ENCODE peak calls at places on chromosomes 5 and 9, in four cellular contexts. One of them, this sample, is unnamed.

GRCh38 chr5:32058101-32058500 is 116.0 kb downstream of the GOLPH3 start:
- DNase-seq in BJ: no peak
- DNase-seq in ovary: no peak
- DNase-seq in colonic mucosa: no peak
- DNase-seq in this sample: no peak

GRCh38 chr9:96100385-96100978 is 201.5 kb downstream of the HSD17B3 start:
- DNase-seq in BJ: no peak
- DNase-seq in ovary: no peak
- DNase-seq in colonic mucosa: no peak
- DNase-seq in this sample: no peak

GRCh38 chr5:151406322-151406947 is 41.0 kb upstream of the SLC36A1 start:
- DNase-seq in colonic mucosa: no peak
- DNase-seq in BJ: no peak
- DNase-seq in ovary: no peak
- DNase-seq in this sample: no peak

GRCh38 chr9:117414906-117415583 is at the start of gene ASTN2:
- DNase-seq in colonic mucosa: no peak
- DNase-seq in BJ: no peak
- DNase-seq in ovary: no peak
- DNase-seq in this sample: no peak

GRCh38 chr9:91253488-91253887 is 108.2 kb downstream of the AUH start:
- DNase-seq in ovary: no peak
- DNase-seq in BJ: no peak
- DNase-seq in colonic mucosa: no peak
- DNase-seq in this sample: no peak

GRCh38 chr5:57832873-57833272 is 350.3 kb upstream of the ACTBL2 start:
- DNase-seq in colonic mucosa: no peak
- DNase-seq in ovary: no peak
- DNase-seq in BJ: no peak
- DNase-seq in this sample: no peak

GRCh38 chr5:142551242-142552067 is 134.4 kb downstream of the FGF1 start:
- DNase-seq in colonic mucosa: no peak
- DNase-seq in ovary: peak; percentile 38
- DNase-seq in BJ: no peak
- DNase-seq in this sample: no peak

GRCh38 chr9:89462817-89463216 is 35.1 kb downstream of the SEMA4D start:
- DNase-seq in ovary: no peak
- DNase-seq in BJ: no peak
- DNase-seq in colonic mucosa: no peak
- DNase-seq in this sample: no peak

GRCh38 chr9:113649054-113649453 is 185.5 kb downstream of the RGS3 start:
- DNase-seq in BJ: no peak
- DNase-seq in colonic mucosa: no peak
- DNase-seq in ovary: peak; percentile 74
- DNase-seq in this sample: no peak

GRCh38 chr5:153211052-153211451 is 279.4 kb upstream of the GRIA1 start:
- DNase-seq in colonic mucosa: no peak
- DNase-seq in BJ: no peak
- DNase-seq in ovary: no peak
- DNase-seq in this sample: no peak

GRCh38 chr9:6356441-6356840 is 28.3 kb downstream of the TPD52L3 start:
- DNase-seq in BJ: no peak
- DNase-seq in colonic mucosa: no peak
- DNase-seq in ovary: no peak
- DNase-seq in this sample: no peak

GRCh38 chr9:98329281-98329680 is 73.8 kb upstream of the TBC1D2 start:
- DNase-seq in colonic mucosa: no peak
- DNase-seq in BJ: no peak
- DNase-seq in ovary: no peak
- DNase-seq in this sample: no peak

GRCh38 chr5:6904822-6905221 is 191.6 kb downstream of the TENT4A start:
- DNase-seq in colonic mucosa: no peak
- DNase-seq in BJ: no peak
- DNase-seq in ovary: no peak
- DNase-seq in this sample: no peak

GRCh38 chr5:178463321-178464155 is 126.7 kb downstream of the COL23A1 start:
- DNase-seq in colonic mucosa: no peak
- DNase-seq in BJ: no peak
- DNase-seq in ovary: no peak
- DNase-seq in this sample: no peak

GRCh38 chr5:140351609-140352334 is 5.4 kb upstream of the HBEGF start:
- DNase-seq in colonic mucosa: peak; percentile 87
- DNase-seq in BJ: no peak
- DNase-seq in ovary: no peak
- DNase-seq in this sample: no peak

GRCh38 chr5:125835293-125836172 is 587.7 kb upstream of the GRAMD2B start:
- DNase-seq in colonic mucosa: peak; percentile 32
- DNase-seq in BJ: no peak
- DNase-seq in ovary: peak; percentile 48
- DNase-seq in this sample: no peak

GRCh38 chr5:173315495-173316352 is 12.5 kb downstream of the STC2 start:
- DNase-seq in colonic mucosa: no peak
- DNase-seq in ovary: no peak
- DNase-seq in BJ: no peak
- DNase-seq in this sample: peak; percentile 78

GRCh38 chr5:36029914-36030313 is 36.8 kb downstream of the UGT3A2 start:
- DNase-seq in BJ: no peak
- DNase-seq in ovary: no peak
- DNase-seq in colonic mucosa: no peak
- DNase-seq in this sample: no peak

GRCh38 chr9:112665347-112665746 is 52.6 kb downstream of the INIP start:
- DNase-seq in ovary: no peak
- DNase-seq in colonic mucosa: no peak
- DNase-seq in BJ: no peak
- DNase-seq in this sample: no peak

GRCh38 chr5:168683247-168683926 is 104.2 kb upstream of the PANK3 start:
- DNase-seq in colonic mucosa: no peak
- DNase-seq in ovary: no peak
- DNase-seq in BJ: no peak
- DNase-seq in this sample: no peak

GRCh38 chr9:20242767-20243166 is 379.5 kb downstream of the MLLT3 start:
- DNase-seq in BJ: no peak
- DNase-seq in colonic mucosa: no peak
- DNase-seq in ovary: no peak
- DNase-seq in this sample: no peak

GRCh38 chr5:75603421-75603820 is 7.8 kb upstream of the ANKDD1B start:
- DNase-seq in BJ: peak; percentile 9
- DNase-seq in colonic mucosa: no peak
- DNase-seq in ovary: no peak
- DNase-seq in this sample: no peak

GRCh38 chr9:70988551-70988950 is 132.9 kb downstream of the TRPM3 start:
- DNase-seq in BJ: peak; percentile 31
- DNase-seq in colonic mucosa: no peak
- DNase-seq in ovary: no peak
- DNase-seq in this sample: no peak

GRCh38 chr5:109411627-109412026 is 1.9 kb upstream of the PJA2 start:
- DNase-seq in colonic mucosa: no peak
- DNase-seq in ovary: no peak
- DNase-seq in BJ: peak; percentile 74
- DNase-seq in this sample: peak; percentile 76

GRCh38 chr9:116450378-116451139 is 236.5 kb upstream of the TRIM32 start:
- DNase-seq in BJ: no peak
- DNase-seq in colonic mucosa: no peak
- DNase-seq in ovary: no peak
- DNase-seq in this sample: peak; percentile 77

GRCh38 chr5:55159763-55160492 is at the start of gene GPX8:
- DNase-seq in ovary: no peak
- DNase-seq in colonic mucosa: peak; percentile 36
- DNase-seq in BJ: peak; percentile 59
- DNase-seq in this sample: peak; percentile 75

GRCh38 chr5:178279723-178280438 is 47.3 kb upstream of the PHYKPL start:
- DNase-seq in BJ: peak; percentile 4
- DNase-seq in ovary: peak; percentile 94
- DNase-seq in colonic mucosa: peak; percentile 82
- DNase-seq in this sample: no peak

GRCh38 chr9:78011037-78011436 is 20.6 kb downstream of the GNAQ start:
- DNase-seq in ovary: no peak
- DNase-seq in colonic mucosa: no peak
- DNase-seq in BJ: no peak
- DNase-seq in this sample: no peak

GRCh38 chr5:17735771-17736170 is 101.5 kb downstream of the TAF11L14 start:
- DNase-seq in BJ: no peak
- DNase-seq in colonic mucosa: no peak
- DNase-seq in ovary: no peak
- DNase-seq in this sample: no peak

GRCh38 chr5:80217667-80218066 is 38.2 kb downstream of the SERINC5 start:
- DNase-seq in colonic mucosa: no peak
- DNase-seq in ovary: no peak
- DNase-seq in BJ: no peak
- DNase-seq in this sample: no peak

GRCh38 chr5:138819065-138819464 is 56.1 kb downstream of the LRRTM2 start:
- DNase-seq in BJ: no peak
- DNase-seq in ovary: no peak
- DNase-seq in colonic mucosa: no peak
- DNase-seq in this sample: no peak

GRCh38 chr5:109692011-109692410 is 2.3 kb downstream of the MAN2A1 start:
- DNase-seq in BJ: no peak
- DNase-seq in ovary: no peak
- DNase-seq in colonic mucosa: no peak
- DNase-seq in this sample: no peak

GRCh38 chr5:128774605-128775004 is 190.7 kb upstream of the SLC27A6 start:
- DNase-seq in BJ: no peak
- DNase-seq in colonic mucosa: no peak
- DNase-seq in ovary: no peak
- DNase-seq in this sample: no peak

GRCh38 chr5:65811895-65812294 is 89.9 kb downstream of the NLN start:
- DNase-seq in colonic mucosa: peak; percentile 26
- DNase-seq in ovary: no peak
- DNase-seq in BJ: no peak
- DNase-seq in this sample: no peak

GRCh38 chr9:33739407-33739806 is 56.0 kb upstream of the PRSS3 start:
- DNase-seq in ovary: no peak
- DNase-seq in BJ: no peak
- DNase-seq in colonic mucosa: no peak
- DNase-seq in this sample: no peak

GRCh38 chr5:119187776-119188529 is 117.1 kb downstream of the DMXL1 start:
- DNase-seq in BJ: no peak
- DNase-seq in ovary: no peak
- DNase-seq in colonic mucosa: no peak
- DNase-seq in this sample: no peak

GRCh38 chr5:133918316-133918715 is 50.1 kb downstream of the C5orf15 start:
- DNase-seq in ovary: no peak
- DNase-seq in colonic mucosa: no peak
- DNase-seq in BJ: no peak
- DNase-seq in this sample: no peak

GRCh38 chr9:134169724-134170401 is 5.5 kb upstream of the RNU6ATAC start:
- DNase-seq in colonic mucosa: no peak
- DNase-seq in BJ: no peak
- DNase-seq in ovary: no peak
- DNase-seq in this sample: no peak

GRCh38 chr9:34499101-34499500 is 23.7 kb downstream of the ENHO start:
- DNase-seq in ovary: no peak
- DNase-seq in BJ: no peak
- DNase-seq in colonic mucosa: no peak
- DNase-seq in this sample: no peak

DNA sequence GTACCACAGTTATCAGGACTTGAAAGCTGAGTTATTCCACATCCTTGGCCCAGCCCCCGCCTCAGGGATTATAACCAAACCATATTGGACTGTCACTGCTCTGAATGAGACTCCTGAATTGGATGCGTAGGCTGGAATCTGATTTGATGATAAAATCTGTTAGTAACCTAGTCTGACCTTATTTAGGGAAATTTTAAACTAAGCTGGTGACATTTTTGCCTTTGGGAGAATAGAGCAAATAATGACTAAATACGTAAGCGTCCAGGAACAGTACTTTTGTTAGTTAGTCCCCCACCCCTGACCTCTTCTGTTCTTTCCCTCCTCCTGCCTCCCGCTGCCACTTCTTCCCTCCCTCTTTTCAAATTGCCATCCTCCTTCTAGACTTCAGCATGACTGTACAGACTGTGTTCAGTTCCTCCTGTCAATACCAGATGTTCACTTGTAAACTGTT is 92.6 kb downstream of the TLE4 start:
- DNase-seq in BJ: no peak
- DNase-seq in colonic mucosa: no peak
- DNase-seq in ovary: no peak
- DNase-seq in this sample: no peak
- H3K36me3 ChIP-seq in BJ: no peaks in the 10 kb centered on the region
- H3K36me3 ChIP-seq in colonic mucosa: no peaks in the 10 kb centered on the region
- H3K36me3 ChIP-seq in ovary: no peaks in the 10 kb centered on the region
- H3K36me3 ChIP-seq in this sample: no peaks in the 10 kb centered on the region

DNA sequence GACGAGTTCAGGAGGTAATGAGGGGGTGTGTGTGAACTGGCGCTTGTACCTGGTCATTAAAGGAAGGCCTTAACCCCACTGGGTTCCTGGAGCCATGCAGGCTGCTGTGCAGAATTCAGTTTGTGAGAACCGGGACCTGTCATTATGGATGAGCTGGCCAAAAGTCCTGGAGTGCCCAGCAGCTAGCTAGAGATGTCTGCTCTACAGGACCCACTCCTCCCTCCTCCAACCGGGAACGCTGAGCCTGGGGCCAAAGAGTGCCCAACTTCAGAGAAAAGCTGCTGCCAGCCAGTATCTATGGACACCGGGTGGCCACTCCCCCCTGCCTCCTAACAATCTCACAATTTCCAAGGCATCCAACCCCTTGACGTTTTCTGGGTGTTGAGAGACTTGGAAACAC is 1.2 kb downstream of the ENTREP1 start:
- DNase-seq in BJ: no peak
- DNase-seq in ovary: no peak
- DNase-seq in colonic mucosa: no peak
- DNase-seq in this sample: no peak
- H3K4me3 ChIP-seq in BJ: no peak overlapping the region
- H3K4me3 ChIP-seq in ovary: peak overlapping the region; percentile 60
- H3K4me3 ChIP-seq in colonic mucosa: no peak overlapping the region
- H3K4me3 ChIP-seq in this sample: no peak overlapping the region

GRCh38 chr5:127572930-127573329 is 55.5 kb downstream of the PRRC1 start:
- DNase-seq in BJ: no peak
- DNase-seq in ovary: no peak
- DNase-seq in colonic mucosa: no peak
- DNase-seq in this sample: no peak
- TF ChIP-seq CTCF in BJ: peak; percentile 24
- TF ChIP-seq CTCF in ovary: no peak
- TF ChIP-seq CTCF in colonic mucosa: no peak
- TF ChIP-seq CTCF in this sample: peak; percentile 24

DNA sequence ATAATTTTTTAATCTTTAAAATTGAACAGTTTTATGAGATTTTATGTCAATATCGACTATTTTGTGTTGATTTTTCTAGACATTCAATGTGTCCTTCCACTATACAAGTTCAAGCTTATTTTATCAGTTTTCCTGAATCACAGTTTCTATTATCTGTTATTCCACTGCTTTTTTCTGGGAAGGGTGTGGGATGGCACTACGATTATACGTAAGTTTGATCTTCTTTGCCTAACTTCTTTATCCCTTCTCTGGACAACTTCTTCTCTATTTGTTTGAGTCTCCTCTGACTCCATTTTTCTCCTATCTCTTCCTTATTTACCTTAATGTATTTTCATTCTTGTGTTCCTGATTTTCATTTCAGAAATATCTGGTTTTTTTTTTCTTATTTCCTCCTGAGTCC is 24.5 kb downstream of the TBC1D9B start:
- DNase-seq in ovary: no peak
- DNase-seq in BJ: no peak
- DNase-seq in colonic mucosa: no peak
- DNase-seq in this sample: no peak
- H3K36me3 ChIP-seq in ovary: no peaks in the 10 kb centered on the region
- H3K36me3 ChIP-seq in BJ: peaks cover 30% of the 10 kb centered on the region
- H3K36me3 ChIP-seq in colonic mucosa: peaks cover 3% of the 10 kb centered on the region
- H3K36me3 ChIP-seq in this sample: peaks cover 4% of the 10 kb centered on the region